ENCODE peak calls at places on chromosome 19, in seven cellular contexts. Y is naive thymus-derived CD4-positive, alpha-beta T cell; P is neural progenitor cell; Q is heart right ventricle; S is tibial nerve; B is kidney; K is GM23338. X is an unnamed sample.
A peak's percentile ranks its signal among the peaks of the same experiment; 100 is the strongest.

GRCh38 chr19:41646589-41647204 is 19.8 kb upstream of the CEACAM4 start:
- DNase-seq in P (no peak), B (no peak), K (peak; percentile 78), S (no peak), Y (peak; percentile 11), Q (peak; percentile 21), X (no peak)

GRCh38 chr19:47729799-47730520 is 15.4 kb upstream of the NOP53 start:
- DNase-seq in B (peak; percentile 91), Y (no peak), S (peak; percentile 56), K (peak; percentile 97), Q (peak; percentile 86), P (peak; percentile 82), X (peak; percentile 77)

GRCh38 chr19:43934055-43934984 is 762 bp downstream of the ZNF45 start:
- DNase-seq in Q (no peak), S (no peak), Y (no peak), B (no peak), K (peak; percentile 6), P (peak; percentile 4), X (no peak)

GRCh38 chr19:3556978-3557460 is 367 bp downstream of the MFSD12 start:
- DNase-seq in Q (no peak), B (peak; percentile 86), K (peak; percentile 51), S (no peak), Y (peak; percentile 53), P (peak; percentile 67), X (no peak)

GRCh38 chr19:2888739-2889224 is 11.9 kb upstream of the ZNF57 start:
- DNase-seq in Y (peak; percentile 53), B (peak; percentile 79), S (no peak), Q (peak; percentile 33), P (no peak), K (peak; percentile 64), X (peak; percentile 85)

GRCh38 chr19:55423225-55423967 is 15.8 kb upstream of the UBE2S start:
- DNase-seq in Y (no peak), P (no peak), Q (no peak), S (no peak), K (no peak), B (no peak), X (no peak)

GRCh38 chr19:13055213-13056051 is 47.2 kb downstream of the LYL1 start:
- DNase-seq in P (peak; percentile 75), B (peak; percentile 96), S (peak; percentile 73), K (peak; percentile 68), Q (peak; percentile 80), Y (no peak), X (peak; percentile 93)

GRCh38 chr19:47227347-47228167 is 3.4 kb downstream of the BBC3 start:
- DNase-seq in S (peak; percentile 85), Q (peak; percentile 89), B (peak; percentile 98), P (peak; percentile 97), Y (no peak), K (peak; percentile 100), X (peak; percentile 95)

GRCh38 chr19:41945135-41945766 is 13.9 kb downstream of the RABAC1 start:
- DNase-seq in S (no peak), P (no peak), K (no peak), B (no peak), Y (peak; percentile 86), Q (no peak), X (no peak)

GRCh38 chr19:3508771-3509535 is 2.8 kb downstream of the FZR1 start:
- DNase-seq in Y (no peak), Q (no peak), K (no peak), B (no peak), S (no peak), P (no peak), X (no peak)

GRCh38 chr19:4910594-4911273 is 1.4 kb downstream of the UHRF1 start:
- DNase-seq in P (peak; percentile 41), B (peak; percentile 75), Y (no peak), K (no peak), Q (no peak), S (peak; percentile 21), X (no peak)

GRCh38 chr19:10672529-10673150 is 18.5 kb downstream of the ILF3 start:
- DNase-seq in Q (no peak), K (no peak), P (no peak), B (no peak), S (no peak), Y (no peak), X (no peak)

GRCh38 chr19:33391631-33392249 is 18.2 kb downstream of the CEBPG start:
- DNase-seq in Q (no peak), B (no peak), S (no peak), P (no peak), Y (no peak), K (no peak), X (no peak)

GRCh38 chr19:10694706-10695105 is 6.5 kb upstream of the QTRT1 start:
- DNase-seq in S (no peak), Q (no peak), K (no peak), B (no peak), P (no peak), Y (no peak), X (no peak)

GRCh38 chr19:27709496-27709895 is 1503.5 kb downstream of the UQCRFS1 start:
- DNase-seq in K (no peak), S (no peak), P (no peak), Y (no peak), B (no peak), Q (no peak), X (no peak)

GRCh38 chr19:13234518-13234917 is 84.3 kb downstream of the IER2 start:
- DNase-seq in S (peak; percentile 8), K (peak; percentile 94), B (no peak), Y (peak; percentile 55), P (peak; percentile 76), Q (peak; percentile 35), X (no peak)

GRCh38 chr19:44260343-44260681 is 626 bp downstream of the ZNF233 start:
- DNase-seq in Q (no peak), S (no peak), B (no peak), P (peak; percentile 18), K (peak; percentile 21), Y (no peak), X (no peak)

GRCh38 chr19:8566855-8567254 is 10.4 kb downstream of the MYO1F start:
- DNase-seq in P (no peak), Q (no peak), B (no peak), S (no peak), K (no peak), Y (no peak), X (no peak)

GRCh38 chr19:8504171-8504570 is 1.7 kb upstream of the PRAM1 start:
- DNase-seq in Q (no peak), S (no peak), B (no peak), Y (no peak), K (no peak), P (no peak), X (no peak)

GRCh38 chr19:13215572-13216380 is 65.6 kb downstream of the IER2 start:
- DNase-seq in P (no peak), Q (no peak), B (no peak), K (no peak), S (no peak), Y (peak; percentile 42), X (no peak)

GRCh38 chr19:16319466-16319865 is 5.2 kb upstream of the KLF2 start:
- DNase-seq in P (no peak), Q (no peak), S (no peak), Y (no peak), B (no peak), K (no peak), X (no peak)

GRCh38 chr19:3095375-3096191 is 1.4 kb downstream of the GNA11 start:
- DNase-seq in K (peak; percentile 92), P (peak; percentile 88), Y (peak; percentile 81), B (peak; percentile 77), Q (no peak), S (no peak), X (no peak)

GRCh38 chr19:38284422-38284821 is 19.6 kb upstream of the C19orf33 start:
- DNase-seq in Y (no peak), P (no peak), B (no peak), K (no peak), Q (no peak), S (no peak), X (peak; percentile 73)
- H3K36me3 ChIP-seq in Y (no peaks in the 10 kb centered on the region), P (no peaks in the 10 kb centered on the region), B (peaks cover 6% of the 10 kb centered on the region), K (peaks cover 12% of the 10 kb centered on the region), Q (no peaks in the 10 kb centered on the region), S (no peaks in the 10 kb centered on the region), X (peaks cover 9% of the 10 kb centered on the region)

GRCh38 chr19:40242480-40242879 is 16.0 kb upstream of the CCNP start:
- DNase-seq in Y (no peak), S (no peak), P (no peak), B (no peak), K (no peak), Q (no peak), X (no peak)
- H3K36me3 ChIP-seq in Y (no peaks in the 10 kb centered on the region), S (no peaks in the 10 kb centered on the region), P (no peaks in the 10 kb centered on the region), B (peaks cover 21% of the 10 kb centered on the region), K (no peaks in the 10 kb centered on the region), Q (no peaks in the 10 kb centered on the region), X (no peaks in the 10 kb centered on the region)

GRCh38 chr19:57830071-57830602 is at the start of gene ZNF587B:
- DNase-seq in Q (peak; percentile 78), S (peak; percentile 35), B (peak; percentile 85), P (peak; percentile 95), Y (no peak), K (peak; percentile 99), X (peak; percentile 80)

GRCh38 chr19:57829316-57829715 is 783 bp upstream of the ZNF587B start:
- DNase-seq in Q (no peak), K (no peak), S (no peak), Y (no peak), B (no peak), P (no peak), X (no peak)

GRCh38 chr19:57820599-57820998 is 5.9 kb upstream of the ZNF552 start:
- DNase-seq in S (no peak), Y (no peak), K (no peak), P (no peak), B (no peak), Q (no peak), X (no peak)

GRCh38 chr19:57825501-57825900 is 4.6 kb upstream of the ZNF587B start:
- DNase-seq in B (no peak), P (no peak), S (no peak), Q (no peak), Y (no peak), K (no peak), X (no peak)
- H3K36me3 ChIP-seq in B (no peaks in the 10 kb centered on the region), P (no peaks in the 10 kb centered on the region), S (no peaks in the 10 kb centered on the region), Q (no peaks in the 10 kb centered on the region), Y (no peaks in the 10 kb centered on the region), K (peaks cover 3% of the 10 kb centered on the region), X (no peaks in the 10 kb centered on the region)

GRCh38 chr19:327291-328024 is 17.1 kb downstream of the MIER2 start:
- DNase-seq in Y (no peak), Q (no peak), P (no peak), S (no peak), K (no peak), B (peak; percentile 38), X (no peak)

GRCh38 chr19:326851-327250 is 17.7 kb downstream of the MIER2 start:
- DNase-seq in Y (no peak), B (peak; percentile 50), P (no peak), S (no peak), Q (no peak), K (no peak), X (no peak)

GRCh38 chr19:329876-330275 is 14.7 kb downstream of the MIER2 start:
- DNase-seq in B (no peak), Y (no peak), S (no peak), P (no peak), Q (no peak), K (no peak), X (no peak)

GRCh38 chr19:328025-328505 is 16.5 kb downstream of the MIER2 start:
- DNase-seq in Q (no peak), K (no peak), B (peak; percentile 36), P (no peak), Y (no peak), S (no peak), X (no peak)

DNA sequence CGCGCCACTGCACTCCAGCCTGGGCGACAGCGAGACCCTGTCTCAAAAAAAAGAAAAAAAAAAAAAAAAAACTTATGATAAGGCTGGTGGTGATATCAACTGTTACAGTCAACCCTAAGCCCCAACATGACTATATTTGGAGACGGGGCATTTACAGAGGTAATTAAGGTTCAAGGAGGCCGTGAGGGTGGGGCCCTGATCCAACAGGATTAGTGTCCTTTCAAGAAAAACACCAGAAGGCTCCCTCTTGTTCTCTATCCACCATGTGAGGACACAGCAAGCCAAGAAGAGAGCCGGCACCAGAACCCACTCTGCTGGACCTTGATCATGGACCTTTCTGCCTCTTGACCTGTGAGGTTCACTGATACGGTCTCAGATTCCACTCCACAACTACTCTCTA is 14.1 kb downstream of the MIER2 start:
- DNase-seq in Q (no peak), P (no peak), Y (no peak), S (no peak), B (no peak), K (no peak), X (peak; percentile 49)
- H3K36me3 ChIP-seq in Q (peaks cover 11% of the 10 kb centered on the region), P (peaks cover 23% of the 10 kb centered on the region), Y (peaks cover 6% of the 10 kb centered on the region), S (no peaks in the 10 kb centered on the region), B (peaks cover 12% of the 10 kb centered on the region), K (peaks cover 21% of the 10 kb centered on the region), X (peaks cover 7% of the 10 kb centered on the region)

X was measured in aorta.